ENCODE peak calls at places on chromosome 10, in six cellular contexts. One of them, this sample, is unnamed.

GRCh38 chr10:113610636-113611601 is 52.9 kb downstream of the NRAP start:
- ATAC-seq in HepG2: no peak
- ATAC-seq in GM12878: no peak
- ATAC-seq in A549: no peak
- ATAC-seq in K562: peak; percentile 51
- ATAC-seq in upper lobe of left lung: no peak
- ATAC-seq in this sample: no peak

GRCh38 chr10:117823980-117824379 is 222.8 kb downstream of the RAB11FIP2 start:
- ATAC-seq in HepG2: no peak
- ATAC-seq in GM12878: no peak
- ATAC-seq in A549: no peak
- ATAC-seq in K562: no peak
- ATAC-seq in upper lobe of left lung: no peak
- ATAC-seq in this sample: no peak

GRCh38 chr10:108696792-108697477 is 1226.4 kb downstream of the XPNPEP1 start:
- ATAC-seq in HepG2: no peak
- ATAC-seq in GM12878: peak; percentile 95
- ATAC-seq in A549: no peak
- ATAC-seq in K562: no peak
- ATAC-seq in upper lobe of left lung: no peak
- ATAC-seq in this sample: no peak

GRCh38 chr10:113094114-113094486 is 144.1 kb downstream of the TCF7L2 start:
- ATAC-seq in HepG2: no peak
- ATAC-seq in GM12878: peak; percentile 88
- ATAC-seq in A549: peak; percentile 8
- ATAC-seq in K562: no peak
- ATAC-seq in upper lobe of left lung: peak; percentile 67
- ATAC-seq in this sample: no peak

GRCh38 chr10:59880976-59881510 is 25.3 kb downstream of the CCDC6 start:
- ATAC-seq in HepG2: no peak
- ATAC-seq in GM12878: peak; percentile 84
- ATAC-seq in A549: no peak
- ATAC-seq in K562: peak; percentile 91
- ATAC-seq in upper lobe of left lung: no peak
- ATAC-seq in this sample: no peak

GRCh38 chr10:99358101-99358500 is 28.9 kb downstream of the CNNM1 start:
- ATAC-seq in HepG2: peak; percentile 77
- ATAC-seq in GM12878: no peak
- ATAC-seq in A549: no peak
- ATAC-seq in K562: no peak
- ATAC-seq in upper lobe of left lung: no peak
- ATAC-seq in this sample: no peak

GRCh38 chr10:73159038-73159648 is 8.7 kb downstream of the ECD start:
- ATAC-seq in HepG2: peak; percentile 32
- ATAC-seq in GM12878: peak; percentile 53
- ATAC-seq in A549: peak; percentile 64
- ATAC-seq in K562: peak; percentile 82
- ATAC-seq in upper lobe of left lung: peak; percentile 65
- ATAC-seq in this sample: no peak

GRCh38 chr10:31709028-31709427 is 219.6 kb downstream of the ARHGAP12 start:
- ATAC-seq in HepG2: no peak
- ATAC-seq in GM12878: no peak
- ATAC-seq in A549: no peak
- ATAC-seq in K562: no peak
- ATAC-seq in upper lobe of left lung: no peak
- ATAC-seq in this sample: no peak

GRCh38 chr10:11538834-11539190 is 72.6 kb downstream of the USP6NL start:
- ATAC-seq in HepG2: no peak
- ATAC-seq in GM12878: no peak
- ATAC-seq in A549: no peak
- ATAC-seq in K562: peak; percentile 55
- ATAC-seq in upper lobe of left lung: no peak
- ATAC-seq in this sample: no peak

GRCh38 chr10:3711918-3712317 is 73.1 kb downstream of the KLF6 start:
- ATAC-seq in HepG2: no peak
- ATAC-seq in GM12878: no peak
- ATAC-seq in A549: no peak
- ATAC-seq in K562: no peak
- ATAC-seq in upper lobe of left lung: no peak
- ATAC-seq in this sample: no peak

GRCh38 chr10:13758302-13758701 is 171.5 kb downstream of the PRPF18 start:
- ATAC-seq in HepG2: no peak
- ATAC-seq in GM12878: peak; percentile 58
- ATAC-seq in A549: no peak
- ATAC-seq in K562: no peak
- ATAC-seq in upper lobe of left lung: no peak
- ATAC-seq in this sample: no peak

GRCh38 chr10:128627811-128628210 is 501.6 kb upstream of the MKI67 start:
- ATAC-seq in HepG2: no peak
- ATAC-seq in GM12878: no peak
- ATAC-seq in A549: no peak
- ATAC-seq in K562: no peak
- ATAC-seq in upper lobe of left lung: no peak
- ATAC-seq in this sample: no peak

GRCh38 chr10:29285624-29286051 is 3.2 kb upstream of the LYZL1 start:
- ATAC-seq in HepG2: no peak
- ATAC-seq in GM12878: peak; percentile 85
- ATAC-seq in A549: no peak
- ATAC-seq in K562: no peak
- ATAC-seq in upper lobe of left lung: no peak
- ATAC-seq in this sample: no peak

GRCh38 chr10:129433266-129433665 is 33.8 kb upstream of the MGMT start:
- ATAC-seq in HepG2: no peak
- ATAC-seq in GM12878: no peak
- ATAC-seq in A549: no peak
- ATAC-seq in K562: no peak
- ATAC-seq in upper lobe of left lung: no peak
- ATAC-seq in this sample: no peak

GRCh38 chr10:32937824-32938482 is 20.1 kb downstream of the ITGB1 start:
- ATAC-seq in HepG2: peak; percentile 62
- ATAC-seq in GM12878: peak; percentile 43
- ATAC-seq in A549: peak; percentile 29
- ATAC-seq in K562: peak; percentile 55
- ATAC-seq in upper lobe of left lung: peak; percentile 75
- ATAC-seq in this sample: peak; percentile 66

GRCh38 chr10:32939296-32940111 is 18.5 kb downstream of the ITGB1 start:
- ATAC-seq in HepG2: peak; percentile 3
- ATAC-seq in GM12878: no peak
- ATAC-seq in A549: peak; percentile 19
- ATAC-seq in K562: peak; percentile 45
- ATAC-seq in upper lobe of left lung: no peak
- ATAC-seq in this sample: no peak

GRCh38 chr10:32941357-32941756 is 16.7 kb downstream of the ITGB1 start:
- ATAC-seq in HepG2: no peak
- ATAC-seq in GM12878: no peak
- ATAC-seq in A549: no peak
- ATAC-seq in K562: no peak
- ATAC-seq in upper lobe of left lung: no peak
- ATAC-seq in this sample: peak; percentile 37

GRCh38 chr10:32940321-32941264 is 17.4 kb downstream of the ITGB1 start:
- ATAC-seq in HepG2: no peak
- ATAC-seq in GM12878: peak; percentile 50
- ATAC-seq in A549: no peak
- ATAC-seq in K562: no peak
- ATAC-seq in upper lobe of left lung: no peak
- ATAC-seq in this sample: no peak

GRCh38 chr10:32938554-32939061 is 19.4 kb downstream of the ITGB1 start:
- ATAC-seq in HepG2: peak; percentile 83
- ATAC-seq in GM12878: peak; percentile 16
- ATAC-seq in A549: peak; percentile 48
- ATAC-seq in K562: peak; percentile 57
- ATAC-seq in upper lobe of left lung: peak; percentile 51
- ATAC-seq in this sample: peak; percentile 14
- TF ChIP-seq EP300 in HepG2: no peak
- TF ChIP-seq EP300 in GM12878: no peak
- TF ChIP-seq EP300 in A549: no peak
- TF ChIP-seq EP300 in K562: no peak
- TF ChIP-seq EP300 in upper lobe of left lung: no peak
- TF ChIP-seq EP300 in this sample: no peak

GRCh38 chr10:63260103-63260859 is 127.2 kb downstream of the NRBF2 start:
- ATAC-seq in HepG2: no peak
- ATAC-seq in GM12878: peak; percentile 9
- ATAC-seq in A549: no peak
- ATAC-seq in K562: no peak
- ATAC-seq in upper lobe of left lung: no peak
- ATAC-seq in this sample: no peak

GRCh38 chr10:63260860-63261251 is 127.7 kb downstream of the NRBF2 start:
- ATAC-seq in HepG2: no peak
- ATAC-seq in GM12878: peak; percentile 27
- ATAC-seq in A549: no peak
- ATAC-seq in K562: no peak
- ATAC-seq in upper lobe of left lung: no peak
- ATAC-seq in this sample: no peak

GRCh38 chr10:63258920-63259678 is 126.0 kb downstream of the NRBF2 start:
- ATAC-seq in HepG2: no peak
- ATAC-seq in GM12878: peak; percentile 8
- ATAC-seq in A549: no peak
- ATAC-seq in K562: no peak
- ATAC-seq in upper lobe of left lung: no peak
- ATAC-seq in this sample: no peak

GRCh38 chr10:63256047-63256773 is 123.1 kb downstream of the NRBF2 start:
- ATAC-seq in HepG2: no peak
- ATAC-seq in GM12878: peak; percentile 31
- ATAC-seq in A549: no peak
- ATAC-seq in K562: peak; percentile 3
- ATAC-seq in upper lobe of left lung: peak; percentile 84
- ATAC-seq in this sample: peak; percentile 81

DNA sequence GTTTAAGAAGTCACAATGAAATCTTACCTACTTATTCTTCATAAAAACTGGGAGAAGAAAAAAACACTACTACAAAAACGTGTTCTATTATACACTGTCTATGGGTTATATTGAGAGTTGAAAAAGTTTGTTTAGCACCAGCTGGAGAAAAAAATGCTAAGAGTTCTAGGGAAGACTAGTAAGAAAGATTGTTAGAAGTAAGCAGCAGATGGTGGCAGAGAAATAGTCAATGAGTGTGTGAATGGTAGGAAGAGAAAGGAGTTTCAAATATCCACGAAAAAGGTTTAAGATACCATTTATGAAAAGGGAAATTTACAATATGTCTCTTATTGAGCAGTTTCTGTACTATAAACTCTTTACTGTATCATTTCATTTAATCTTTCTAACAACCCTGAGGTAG is 124.7 kb downstream of the NRBF2 start:
- ATAC-seq in HepG2: no peak
- ATAC-seq in GM12878: no peak
- ATAC-seq in A549: peak; percentile 60
- ATAC-seq in K562: peak; percentile 6
- ATAC-seq in upper lobe of left lung: no peak
- ATAC-seq in this sample: no peak
- H3K4me1 ChIP-seq in HepG2: peaks cover 74% of the 10 kb centered on the region
- H3K4me1 ChIP-seq in GM12878: peaks cover 37% of the 10 kb centered on the region
- H3K4me1 ChIP-seq in A549: peaks cover 45% of the 10 kb centered on the region
- H3K4me1 ChIP-seq in K562: peaks cover 6% of the 10 kb centered on the region
- H3K4me1 ChIP-seq in upper lobe of left lung: peaks cover 78% of the 10 kb centered on the region
- H3K4me1 ChIP-seq in this sample: peaks cover 100% of the 10 kb centered on the region

GRCh38 chr10:33487014-33487776 is 152.7 kb upstream of the NRP1 start:
- ATAC-seq in HepG2: peak; percentile 78
- ATAC-seq in GM12878: peak; percentile 32
- ATAC-seq in A549: peak; percentile 67
- ATAC-seq in K562: peak; percentile 42
- ATAC-seq in upper lobe of left lung: peak; percentile 9
- ATAC-seq in this sample: no peak
- TF ChIP-seq CTCF in HepG2: peak; percentile 25
- TF ChIP-seq CTCF in GM12878: no peak
- TF ChIP-seq CTCF in A549: no peak
- TF ChIP-seq CTCF in K562: no peak
- TF ChIP-seq CTCF in upper lobe of left lung: no peak
- TF ChIP-seq CTCF in this sample: no peak

GRCh38 chr10:75195035-75195763 is 15.4 kb upstream of the VDAC2 start:
- ATAC-seq in HepG2: no peak
- ATAC-seq in GM12878: no peak
- ATAC-seq in A549: no peak
- ATAC-seq in K562: no peak
- ATAC-seq in upper lobe of left lung: no peak
- ATAC-seq in this sample: no peak

GRCh38 chr10:75187961-75188426 is 22.6 kb upstream of the VDAC2 start:
- ATAC-seq in HepG2: peak; percentile 45
- ATAC-seq in GM12878: peak; percentile 96
- ATAC-seq in A549: peak; percentile 32
- ATAC-seq in K562: peak; percentile 79
- ATAC-seq in upper lobe of left lung: peak; percentile 60
- ATAC-seq in this sample: no peak

GRCh38 chr10:75189266-75190096 is 21.1 kb upstream of the VDAC2 start:
- ATAC-seq in HepG2: peak; percentile 76
- ATAC-seq in GM12878: no peak
- ATAC-seq in A549: no peak
- ATAC-seq in K562: no peak
- ATAC-seq in upper lobe of left lung: no peak
- ATAC-seq in this sample: no peak

GRCh38 chr10:75197066-75197465 is 13.5 kb upstream of the VDAC2 start:
- ATAC-seq in HepG2: no peak
- ATAC-seq in GM12878: no peak
- ATAC-seq in A549: no peak
- ATAC-seq in K562: peak; percentile 43
- ATAC-seq in upper lobe of left lung: no peak
- ATAC-seq in this sample: no peak

GRCh38 chr10:75191821-75192568 is 18.6 kb upstream of the VDAC2 start:
- ATAC-seq in HepG2: peak; percentile 74
- ATAC-seq in GM12878: no peak
- ATAC-seq in A549: peak; percentile 95
- ATAC-seq in K562: peak; percentile 93
- ATAC-seq in upper lobe of left lung: peak; percentile 93
- ATAC-seq in this sample: peak; percentile 97
- TF ChIP-seq EP300 in HepG2: peak; percentile 44
- TF ChIP-seq EP300 in GM12878: no peak
- TF ChIP-seq EP300 in A549: peak; percentile 86
- TF ChIP-seq EP300 in K562: peak; percentile 75
- TF ChIP-seq EP300 in upper lobe of left lung: no peak
- TF ChIP-seq EP300 in this sample: no peak

GRCh38 chr10:42866115-42866995 is 83.8 kb downstream of the BMS1 start:
- ATAC-seq in HepG2: peak; percentile 100
- ATAC-seq in GM12878: peak; percentile 80
- ATAC-seq in A549: peak; percentile 100
- ATAC-seq in K562: peak; percentile 100
- ATAC-seq in upper lobe of left lung: peak; percentile 100
- ATAC-seq in this sample: peak; percentile 90
- H3K4me1 ChIP-seq in HepG2: no peaks in the 10 kb centered on the region
- H3K4me1 ChIP-seq in GM12878: no peaks in the 10 kb centered on the region
- H3K4me1 ChIP-seq in A549: no peaks in the 10 kb centered on the region
- H3K4me1 ChIP-seq in K562: peaks cover 12% of the 10 kb centered on the region
- H3K4me1 ChIP-seq in upper lobe of left lung: peaks cover 22% of the 10 kb centered on the region
- H3K4me1 ChIP-seq in this sample: peaks cover 15% of the 10 kb centered on the region

GRCh38 chr10:93115661-93116383 is 42.1 kb downstream of the CYP26A1 start:
- ATAC-seq in HepG2: peak; percentile 80
- ATAC-seq in GM12878: peak; percentile 96
- ATAC-seq in A549: peak; percentile 76
- ATAC-seq in K562: peak; percentile 83
- ATAC-seq in upper lobe of left lung: peak; percentile 82
- ATAC-seq in this sample: no peak
- TF ChIP-seq CTCF in HepG2: peak; percentile 77
- TF ChIP-seq CTCF in GM12878: peak; percentile 62
- TF ChIP-seq CTCF in A549: no peak
- TF ChIP-seq CTCF in K562: peak; percentile 69
- TF ChIP-seq CTCF in upper lobe of left lung: peak; percentile 50
- TF ChIP-seq CTCF in this sample: peak; percentile 30

DNA sequence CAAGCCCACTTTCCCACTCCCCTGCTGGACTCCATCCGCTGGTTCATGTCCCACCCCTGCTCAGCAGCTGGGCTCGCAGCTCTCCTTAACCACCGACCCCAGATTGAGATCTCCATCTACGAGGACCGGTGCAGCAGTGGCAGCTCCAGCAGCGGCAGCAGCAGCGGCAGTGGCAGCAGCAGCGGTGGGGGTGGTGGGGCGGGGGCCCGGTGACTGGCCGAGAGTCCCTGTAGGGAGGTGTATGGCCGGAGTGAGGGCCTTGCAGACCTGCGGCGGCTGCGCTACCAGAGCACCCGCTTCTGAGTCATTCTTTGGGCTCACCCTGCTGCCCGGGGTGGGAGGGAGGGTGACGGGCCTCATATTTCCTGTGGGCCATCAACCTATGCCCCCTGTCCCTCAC is 15.8 kb downstream of the GOLGA7B start:
- ATAC-seq in HepG2: no peak
- ATAC-seq in GM12878: no peak
- ATAC-seq in A549: no peak
- ATAC-seq in K562: no peak
- ATAC-seq in upper lobe of left lung: no peak
- ATAC-seq in this sample: no peak
- TF ChIP-seq EP300 in HepG2: no peak
- TF ChIP-seq EP300 in GM12878: no peak
- TF ChIP-seq EP300 in A549: no peak
- TF ChIP-seq EP300 in K562: no peak
- TF ChIP-seq EP300 in upper lobe of left lung: no peak
- TF ChIP-seq EP300 in this sample: no peak